ENCODE peak calls at places on chromosome 16, in six cellular contexts. F is hepatocyte, J is colonic mucosa, Z is H9, M is fibroblast of lung, L is stomach. P is an unnamed sample. For H3K4me1, the result is how much of the 10 kb centered on the place peaks cover.

GRCh38 chr16:2675021-2675420 is 7.3 kb upstream of the KCTD5 start:
- DNase-seq in F (no peak), J (no peak), Z (no peak), M (no peak), L (no peak), P (no peak)

GRCh38 chr16:1972490-1972877 is 631 bp downstream of the TBL3 start:
- DNase-seq in F (peak), J (no peak), Z (no peak), M (no peak), L (no peak), P (no peak)

GRCh38 chr16:13070268-13070667 is 168.9 kb downstream of the SHISA9 start:
- DNase-seq in F (no peak), J (no peak), Z (peak), M (no peak), L (no peak), P (no peak)

GRCh38 chr16:75459691-75460090 is 4.8 kb downstream of the TMEM170A start:
- DNase-seq in F (no peak), J (no peak), Z (no peak), M (no peak), L (no peak), P (no peak)

GRCh38 chr16:49019826-49020401 is 261.7 kb downstream of the CBLN1 start:
- DNase-seq in F (no peak), J (no peak), Z (no peak), M (no peak), L (no peak), P (no peak)

GRCh38 chr16:49411121-49411970 is 37.7 kb downstream of the C16orf78 start:
- DNase-seq in F (no peak), J (no peak), Z (no peak), M (no peak), L (no peak), P (no peak)

GRCh38 chr16:57810197-57811024 is 8.1 kb upstream of the KIFC3 start:
- DNase-seq in F (peak), J (peak), Z (peak), M (peak), L (peak), P (peak)

GRCh38 chr16:78669994-78670393 is 570.5 kb downstream of the WWOX start:
- DNase-seq in F (no peak), J (no peak), Z (no peak), M (peak), L (no peak), P (no peak)

GRCh38 chr16:31427441-31428276 is 501 bp downstream of the COX6A2 start:
- DNase-seq in F (peak), J (peak), Z (peak), M (peak), L (peak), P (peak)

GRCh38 chr16:57764341-57765159 is 29.0 kb downstream of the KATNB1 start:
- DNase-seq in F (peak), J (no peak), Z (peak), M (peak), L (no peak), P (peak)

GRCh38 chr16:64428463-64428862 is 693.4 kb downstream of the CDH11 start:
- DNase-seq in F (no peak), J (no peak), Z (no peak), M (peak), L (no peak), P (no peak)

GRCh38 chr16:57316390-57317017 is 32.0 kb upstream of the PLLP start:
- DNase-seq in F (peak), J (no peak), Z (no peak), M (peak), L (no peak), P (no peak)

DNA sequence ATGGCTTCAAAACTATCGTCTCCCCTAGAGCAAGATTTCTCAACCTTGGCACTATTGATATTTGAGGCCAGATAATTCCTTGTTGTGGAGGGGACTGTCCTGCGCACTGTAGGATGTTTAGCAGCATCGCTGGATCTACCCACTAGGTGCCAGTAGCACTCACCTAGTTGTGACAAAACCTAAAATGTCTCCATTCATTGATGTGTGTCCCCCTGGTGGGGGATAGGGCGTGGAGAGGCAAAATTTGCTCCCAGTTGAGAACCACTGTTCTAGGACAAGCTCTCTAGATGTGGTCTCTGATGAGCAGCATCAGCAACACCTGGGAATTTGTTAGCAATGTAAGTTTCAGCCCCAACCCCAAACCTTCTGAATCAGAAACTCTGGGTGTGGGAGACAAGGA is 259.0 kb downstream of the XYLT1 start:
- DNase-seq in F (no peak), J (no peak), Z (peak), M (no peak), L (no peak), P (no peak)
- TF ChIP-seq CTCF in F (peak), J (no peak), Z (peak), M (peak), L (no peak), P (no peak)

GRCh38 chr16:66696669-66697630 is at the start of gene CMTM4:
- DNase-seq in F (peak), J (peak), Z (peak), M (peak), L (peak), P (peak)

GRCh38 chr16:66701061-66701460 is 4.5 kb upstream of the CMTM4 start:
- DNase-seq in F (no peak), J (no peak), Z (no peak), M (no peak), L (no peak), P (no peak)

GRCh38 chr16:66698046-66698445 is 1.5 kb upstream of the CMTM4 start:
- DNase-seq in F (no peak), J (no peak), Z (no peak), M (no peak), L (no peak), P (no peak)

GRCh38 chr16:66701516-66701915 is 5.0 kb upstream of the CMTM4 start:
- DNase-seq in F (no peak), J (no peak), Z (no peak), M (no peak), L (no peak), P (no peak)

GRCh38 chr16:66699898-66700297 is 3.4 kb upstream of the CMTM4 start:
- DNase-seq in F (no peak), J (no peak), Z (no peak), M (no peak), L (no peak), P (no peak)
- H3K4me1 ChIP-seq in F (under half), J (under half), Z (under half), M (under half), L (under half), P (under half)

GRCh38 chr16:87222335-87222734 is 94.9 kb downstream of the C16orf95 start:
- DNase-seq in F (no peak), J (no peak), Z (no peak), M (no peak), L (no peak), P (no peak)

GRCh38 chr16:87227651-87228015 is 89.6 kb downstream of the C16orf95 start:
- DNase-seq in F (no peak), J (no peak), Z (no peak), M (peak), L (no peak), P (no peak)

GRCh38 chr16:87226926-87227650 is 90.1 kb downstream of the C16orf95 start:
- DNase-seq in F (no peak), J (no peak), Z (no peak), M (peak), L (no peak), P (no peak)

GRCh38 chr16:87221633-87222032 is 95.6 kb downstream of the C16orf95 start:
- DNase-seq in F (no peak), J (no peak), Z (no peak), M (no peak), L (no peak), P (no peak)

DNA sequence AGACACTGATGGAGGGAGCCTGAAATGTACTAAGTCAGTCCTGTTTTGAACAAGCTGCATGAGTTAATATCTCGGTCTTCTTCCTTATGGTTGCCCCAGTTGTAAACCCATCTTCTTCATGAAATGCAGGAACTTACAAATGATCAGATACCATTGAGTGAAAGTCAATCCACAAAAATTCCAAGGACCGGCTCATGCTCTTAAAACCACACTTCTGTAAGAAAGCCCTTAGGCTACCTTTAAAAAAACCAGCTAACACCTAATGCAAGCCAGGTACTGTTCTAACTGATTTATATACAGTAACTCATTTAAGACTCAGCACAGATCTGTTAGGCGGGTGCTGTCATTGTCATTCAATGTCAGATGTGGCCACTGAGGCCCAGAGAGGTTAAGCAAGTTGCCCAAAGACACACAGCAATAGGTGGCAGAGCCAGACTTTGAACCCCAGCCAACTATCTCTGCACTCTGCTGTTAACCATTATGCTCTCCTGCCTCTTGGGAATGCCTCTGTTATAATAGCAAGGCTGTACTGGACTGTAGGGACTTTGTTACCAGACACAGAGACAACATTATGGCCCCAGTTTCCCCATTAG is 93.4 kb downstream of the C16orf95 start:
- DNase-seq in F (no peak), J (no peak), Z (no peak), M (no peak), L (no peak), P (no peak)
- H3K27ac ChIP-seq in F (no peak), J (no peak), Z (no peak), M (no peak), L (no peak), P (no peak)

DNA sequence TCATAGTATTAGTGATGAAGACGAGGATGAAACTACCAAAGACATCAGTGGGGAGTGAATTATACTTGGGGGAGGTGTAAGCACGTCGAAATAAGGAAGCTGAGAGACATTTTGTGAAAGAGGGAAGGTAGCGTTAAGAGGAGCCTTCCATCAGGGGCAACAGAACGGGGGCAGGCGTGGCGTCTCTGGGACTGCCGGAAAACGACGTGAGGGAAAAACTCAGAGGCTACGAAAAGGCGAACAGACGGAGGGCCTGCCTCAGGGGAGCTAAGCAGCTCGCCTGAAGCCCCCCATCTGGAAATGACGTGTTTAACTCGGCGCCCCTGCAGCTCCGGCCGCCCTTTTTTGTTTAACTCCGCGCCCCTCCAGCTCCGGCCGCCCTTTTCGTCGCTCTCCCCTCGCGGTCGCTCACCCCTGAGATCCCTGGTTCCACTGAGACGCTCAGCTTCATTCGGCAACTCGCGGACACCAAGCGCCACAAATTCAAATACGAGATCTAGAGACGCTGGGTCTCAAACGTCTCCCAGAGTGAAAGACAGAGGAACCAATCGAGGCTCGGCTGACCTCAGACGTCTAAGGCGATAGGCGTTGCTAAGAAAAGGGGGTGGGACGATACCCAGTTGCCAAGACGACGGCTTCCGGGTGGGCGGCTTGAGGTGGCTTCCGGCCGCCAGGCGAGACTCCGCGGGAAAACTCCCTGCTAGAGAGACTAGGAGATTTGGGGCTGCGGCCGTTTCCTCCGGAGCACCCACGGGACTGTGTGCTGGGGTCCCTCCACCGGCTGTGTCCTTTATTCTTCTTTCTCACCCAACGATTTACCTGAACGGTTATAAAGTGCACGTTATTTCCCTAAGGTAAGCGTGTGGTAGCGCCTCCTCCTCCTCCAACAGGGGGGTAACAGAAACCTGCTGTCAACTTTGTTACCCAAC is 383.2 kb downstream of the ZFHX3 start:
- DNase-seq in F (peak), J (peak), Z (peak), M (peak), L (peak), P (peak)
- TF ChIP-seq CTCF in F (no peak), J (no peak), Z (no peak), M (no peak), L (no peak), P (no peak)

GRCh38 chr16:9004183-9004582 is 40.5 kb upstream of the USP7 start:
- DNase-seq in F (no peak), J (no peak), Z (no peak), M (no peak), L (no peak), P (no peak)
- H3K4me1 ChIP-seq in F (under half), J (under half), Z (under half), M (under half), L (under half), P (under half)

DNA sequence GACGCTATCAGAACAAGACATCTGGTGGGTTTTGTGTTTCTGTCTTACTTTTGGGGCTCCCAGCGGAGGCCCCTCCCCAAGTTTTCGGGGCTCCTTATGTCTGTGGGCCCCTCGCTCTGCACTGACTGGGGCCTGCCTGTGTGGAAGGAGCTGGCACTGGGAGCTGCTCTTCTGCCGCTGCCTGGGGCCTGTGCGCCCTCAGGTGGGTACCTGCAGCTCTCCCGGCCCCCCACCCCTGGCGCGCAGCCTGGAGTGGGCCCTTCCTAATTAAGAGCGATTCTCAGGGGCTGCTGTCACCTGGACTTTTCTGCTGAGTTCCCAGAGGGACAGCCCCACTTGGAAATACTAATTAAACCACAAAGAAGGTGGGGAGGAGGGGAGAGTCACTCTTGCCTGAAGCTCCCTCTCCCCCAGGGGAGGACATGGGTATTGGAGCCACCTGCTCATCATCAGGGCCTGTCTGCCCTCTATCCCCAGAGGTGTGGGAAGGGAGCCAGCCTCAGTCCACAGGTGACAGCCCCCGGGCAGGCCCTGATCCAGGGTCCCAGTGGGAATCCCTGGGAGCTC is 36.4 kb downstream of the GSE1 start:
- DNase-seq in F (no peak), J (no peak), Z (no peak), M (no peak), L (no peak), P (no peak)
- H3K27ac ChIP-seq in F (no peak), J (no peak), Z (no peak), M (no peak), L (peak), P (no peak)

DNA sequence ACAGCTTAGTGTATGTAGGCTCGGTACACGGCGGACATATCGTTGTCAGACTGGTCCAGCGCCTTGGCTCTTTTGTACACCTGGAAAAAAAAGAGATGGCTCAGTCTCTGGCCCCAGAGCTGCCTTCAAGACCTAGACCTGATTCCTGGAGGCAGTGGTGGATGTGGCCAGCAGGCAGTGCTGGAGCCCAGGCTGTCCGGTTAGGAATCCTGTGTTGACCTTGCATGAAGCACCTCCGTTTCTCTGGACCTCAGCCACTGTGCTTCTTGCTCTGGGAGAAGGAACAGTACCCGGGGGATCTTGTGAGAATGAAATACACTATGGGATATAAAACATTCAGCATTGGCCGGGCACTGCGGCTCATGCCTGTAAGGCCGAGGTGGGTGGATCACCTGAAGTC is 2.8 kb upstream of the ROGDI start:
- DNase-seq in F (no peak), J (no peak), Z (no peak), M (no peak), L (no peak), P (no peak)
- TF ChIP-seq CTCF in F (no peak), J (no peak), Z (no peak), M (no peak), L (no peak), P (no peak)

GRCh38 chr16:80512460-80512859 is 28.3 kb upstream of the DYNLRB2 start:
- DNase-seq in F (no peak), J (no peak), Z (no peak), M (no peak), L (no peak), P (no peak)

GRCh38 chr16:80507538-80507937 is 33.3 kb upstream of the DYNLRB2 start:
- DNase-seq in F (no peak), J (no peak), Z (no peak), M (no peak), L (no peak), P (no peak)

GRCh38 chr16:80511824-80512223 is 29.0 kb upstream of the DYNLRB2 start:
- DNase-seq in F (no peak), J (no peak), Z (no peak), M (no peak), L (no peak), P (no peak)

GRCh38 chr16:80515374-80515773 is 25.4 kb upstream of the DYNLRB2 start:
- DNase-seq in F (no peak), J (no peak), Z (no peak), M (no peak), L (no peak), P (no peak)

DNA sequence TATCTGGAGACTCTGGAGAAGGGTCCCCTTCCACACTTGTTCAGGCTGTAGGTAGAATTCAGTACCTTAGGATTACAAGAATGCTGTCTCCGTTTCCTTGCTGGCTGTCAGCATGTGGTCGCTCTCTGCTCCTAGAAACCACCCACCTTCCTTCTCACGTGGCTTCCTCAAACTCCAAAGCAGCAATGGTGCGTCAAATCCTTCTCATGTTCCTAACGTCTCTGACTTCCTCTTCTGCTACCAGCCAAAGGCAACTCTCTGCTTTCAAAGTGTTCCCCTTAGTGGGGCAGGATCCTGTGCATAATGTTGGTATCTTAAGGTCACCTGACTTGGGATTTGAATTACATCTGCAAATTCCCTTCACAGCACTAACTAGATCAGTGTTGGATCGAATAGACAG is 30.9 kb upstream of the DYNLRB2 start:
- DNase-seq in F (no peak), J (no peak), Z (no peak), M (no peak), L (no peak), P (no peak)
- H3K4me1 ChIP-seq in F (under half), J (under half), Z (under half), M (under half), L (under half), P (under half)